ENCODE peak calls at places on chromosomes 4 and X, in seven cellular contexts. R is lower lobe of right lung, U is fibroblast of lung, O is caudate nucleus, J is testis, G is aorta, D is breast epithelium. H is an unnamed sample.

GRCh38 chrX:83077606-83078005 is 430.5 kb upstream of the POU3F4 start:
- DNase-seq in R (no peak), U (no peak), O (no peak), J (no peak), G (no peak), D (no peak), H (no peak)

GRCh38 chr4:2859514-2859913 is 15.9 kb downstream of the ADD1 start:
- DNase-seq in R (no peak), U (no peak), O (no peak), J (no peak), G (no peak), D (no peak), H (no peak)

GRCh38 chrX:101759000-101759399 is 99.3 kb upstream of the ARMCX2 start:
- DNase-seq in R (no peak), U (peak), O (peak), J (peak), G (no peak), D (no peak), H (no peak)

GRCh38 chrX:13835825-13836224 is 18.9 kb upstream of the GPM6B start:
- DNase-seq in R (no peak), U (no peak), O (no peak), J (no peak), G (no peak), D (no peak), H (no peak)

GRCh38 chrX:14026121-14026520 is 3.6 kb downstream of the GEMIN8 start:
- DNase-seq in R (no peak), U (no peak), O (peak), J (no peak), G (no peak), D (no peak), H (no peak)

GRCh38 chr4:41216294-41217019 is 2.1 kb upstream of the APBB2 start:
- DNase-seq in R (peak), U (peak), O (peak), J (peak), G (peak), D (peak), H (no peak)

GRCh38 chrX:9847071-9847470 is 60.8 kb downstream of the SHROOM2 start:
- DNase-seq in R (no peak), U (peak), O (no peak), J (no peak), G (no peak), D (no peak), H (no peak)

GRCh38 chr4:10965196-10965595 is 280.6 kb upstream of the CLNK start:
- DNase-seq in R (no peak), U (peak), O (no peak), J (no peak), G (no peak), D (no peak), H (no peak)

GRCh38 chr4:119314356-119314755 is 7.6 kb downstream of the FABP2 start:
- DNase-seq in R (no peak), U (peak), O (no peak), J (peak), G (no peak), D (no peak), H (no peak)

GRCh38 chrX:64642482-64642881 is 247.2 kb upstream of the MTMR8 start:
- DNase-seq in R (no peak), U (no peak), O (no peak), J (peak), G (no peak), D (no peak), H (no peak)

GRCh38 chr4:44861756-44862155 is 135.4 kb upstream of the GNPDA2 start:
- DNase-seq in R (no peak), U (no peak), O (no peak), J (no peak), G (no peak), D (no peak), H (peak)

GRCh38 chrX:5916945-5917344 is 311.7 kb downstream of the NLGN4X start:
- DNase-seq in R (no peak), U (no peak), O (no peak), J (no peak), G (no peak), D (no peak), H (no peak)

GRCh38 chr4:169912996-169913395 is 113.2 kb downstream of the MFAP3L start:
- DNase-seq in R (no peak), U (no peak), O (no peak), J (no peak), G (no peak), D (no peak), H (no peak)

GRCh38 chrX:155967653-155968052 is 29.8 kb upstream of the IL9R start:
- DNase-seq in R (no peak), U (no peak), O (no peak), J (no peak), G (no peak), D (no peak), H (no peak)

GRCh38 chr4:165738571-165738970 is 134.5 kb upstream of the TLL1 start:
- DNase-seq in R (no peak), U (peak), O (no peak), J (no peak), G (no peak), D (no peak), H (peak)

DNA sequence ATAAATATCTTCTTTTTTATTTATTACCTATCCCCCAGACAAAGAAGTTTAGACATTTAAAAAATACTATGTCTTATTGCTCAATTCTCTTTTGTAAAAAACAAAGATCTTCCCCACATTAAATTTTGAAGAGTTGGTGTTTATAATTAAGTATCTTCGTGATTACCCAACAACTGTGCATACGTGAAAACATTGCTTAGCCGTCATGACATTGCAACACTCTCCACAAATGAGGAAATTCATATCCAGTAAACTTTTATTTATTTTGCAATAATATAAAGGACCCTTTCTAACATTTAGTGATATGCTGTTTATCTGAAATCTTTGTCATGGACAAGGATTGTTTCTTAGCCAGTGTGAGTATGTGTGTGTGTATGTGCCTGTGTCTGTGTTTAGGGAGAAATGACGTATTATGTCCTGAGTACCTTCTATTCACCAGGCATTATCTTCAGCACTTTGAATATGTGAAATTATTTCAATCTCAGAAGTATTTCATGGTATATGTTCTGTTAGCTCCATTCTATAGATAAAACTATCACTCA is 26.1 kb upstream of the EREG start:
- DNase-seq in R (no peak), U (no peak), O (no peak), J (no peak), G (no peak), D (no peak), H (no peak)
- H3K27ac ChIP-seq in R (no peak), U (no peak), O (no peak), J (no peak), G (no peak), D (no peak), H (no peak)

GRCh38 chrX:69607616-69608015 is 8.3 kb upstream of the EDA start:
- DNase-seq in R (no peak), U (no peak), O (no peak), J (no peak), G (no peak), D (no peak), H (no peak)

GRCh38 chrX:69600182-69600581 is 15.7 kb upstream of the EDA start:
- DNase-seq in R (no peak), U (no peak), O (no peak), J (no peak), G (no peak), D (no peak), H (no peak)

GRCh38 chrX:69603566-69604194 is 12.2 kb upstream of the EDA start:
- DNase-seq in R (no peak), U (no peak), O (no peak), J (no peak), G (no peak), D (no peak), H (no peak)

DNA sequence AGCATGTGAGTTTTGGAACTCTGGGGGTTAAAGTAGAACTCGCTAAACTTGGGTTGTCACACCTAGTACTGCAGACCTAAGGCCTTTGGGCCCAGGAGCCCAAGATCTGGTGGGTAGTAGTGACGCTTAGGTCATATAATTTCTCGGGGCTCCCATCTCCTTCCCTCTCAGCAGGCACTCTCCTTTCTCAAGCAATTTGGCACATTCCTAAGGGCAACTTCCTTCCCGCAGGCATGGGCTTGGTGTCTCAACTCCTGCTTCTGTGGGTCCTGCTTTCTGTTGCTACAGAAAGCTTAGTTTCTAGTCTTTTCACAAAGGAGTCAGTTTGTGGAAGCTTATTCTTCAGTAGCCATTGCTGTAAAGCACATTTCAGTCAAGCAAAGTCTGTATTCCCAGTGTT is 10.4 kb upstream of the EDA start:
- DNase-seq in R (no peak), U (no peak), O (no peak), J (no peak), G (no peak), D (no peak), H (no peak)
- H3K27ac ChIP-seq in R (no peak), U (no peak), O (no peak), J (no peak), G (no peak), D (no peak), H (no peak)

DNA sequence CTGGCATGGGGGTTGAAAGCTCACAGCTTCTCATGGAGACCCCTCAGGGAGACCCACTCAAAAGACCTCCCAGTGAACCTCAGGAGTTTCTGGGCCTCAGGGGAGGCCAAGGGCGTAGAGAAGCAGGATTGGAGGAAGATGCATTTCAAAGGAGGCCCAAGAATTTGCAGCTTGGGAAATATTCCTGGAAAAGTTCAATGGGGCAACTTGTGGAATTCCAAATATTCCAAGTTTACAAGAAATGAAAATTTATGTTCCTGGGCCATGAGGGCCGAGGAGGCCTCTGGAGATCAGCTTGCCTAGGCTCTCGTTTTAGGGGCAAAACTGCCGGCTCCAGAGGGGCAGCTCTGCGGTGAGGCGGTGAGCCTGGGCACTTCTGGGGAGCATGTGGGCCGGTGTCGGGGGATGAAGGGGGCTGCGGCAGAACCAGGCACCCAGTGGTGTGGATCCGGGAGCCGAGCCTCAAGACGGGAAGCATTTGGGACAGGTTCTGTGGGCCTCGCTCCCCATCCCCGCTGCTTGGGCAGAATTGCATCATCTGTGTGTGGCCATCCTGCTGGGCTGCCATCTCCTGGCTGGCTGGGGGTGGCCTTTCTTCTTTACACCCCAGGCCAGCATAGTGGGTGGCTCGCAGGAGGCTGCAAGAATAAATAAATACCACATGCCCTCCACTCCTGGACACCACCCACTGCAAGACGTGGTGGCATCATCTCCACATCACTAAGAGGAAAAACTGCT is 54.6 kb upstream of the GPR78 start:
- DNase-seq in R (no peak), U (peak), O (no peak), J (no peak), G (no peak), D (no peak), H (no peak)
- H3K27ac ChIP-seq in R (no peak), U (peak), O (no peak), J (no peak), G (no peak), D (no peak), H (no peak)

DNA sequence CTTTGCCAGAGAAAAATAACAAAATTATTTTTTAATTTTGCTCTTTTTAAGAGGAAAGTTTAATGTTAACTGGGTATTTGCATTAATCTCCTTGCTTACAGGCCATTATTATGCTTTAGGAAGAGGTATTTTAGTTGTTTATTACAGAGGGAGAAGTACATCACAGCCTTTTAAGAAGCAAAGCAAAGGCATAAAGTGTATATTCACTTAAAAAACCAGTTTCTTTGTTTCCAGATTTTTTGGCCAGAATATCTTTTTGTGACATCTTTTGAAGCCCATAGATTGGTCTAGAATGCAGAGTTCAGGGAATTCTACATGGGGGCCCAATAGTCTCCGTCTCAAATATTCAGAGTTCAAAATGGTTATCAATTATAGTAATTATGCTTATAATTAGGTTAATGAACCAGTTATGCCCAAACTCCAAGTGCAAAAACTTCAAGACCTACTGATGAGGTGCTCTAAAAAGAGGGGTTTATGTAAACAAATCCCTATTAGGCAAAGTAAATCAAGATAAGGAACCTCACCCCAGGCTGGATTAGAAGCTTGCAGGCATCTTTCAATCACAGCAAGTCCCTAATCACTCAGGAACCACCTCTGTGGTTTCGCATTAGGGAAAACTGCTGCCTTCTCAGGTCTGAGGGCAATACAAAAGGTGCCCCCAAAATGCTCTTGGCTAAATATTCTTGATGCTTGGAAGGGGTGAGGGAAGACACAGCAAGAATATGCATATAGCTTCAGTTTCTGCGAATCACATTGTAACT is 1.4 kb downstream of the CXXC4 start:
- DNase-seq in R (no peak), U (no peak), O (no peak), J (no peak), G (no peak), D (no peak), H (no peak)
- H3K27ac ChIP-seq in R (no peak), U (no peak), O (peak), J (no peak), G (no peak), D (peak), H (no peak)

GRCh38 chrX:153361781-153362397 is 27.9 kb downstream of the ZNF275 start:
- DNase-seq in R (no peak), U (peak), O (no peak), J (no peak), G (no peak), D (no peak), H (no peak)
- H3K27ac ChIP-seq in R (no peak), U (no peak), O (no peak), J (no peak), G (no peak), D (no peak), H (no peak)

GRCh38 chrX:47648376-47648775 is 2.0 kb downstream of the ELK1 start:
- DNase-seq in R (no peak), U (peak), O (no peak), J (no peak), G (no peak), D (no peak), H (no peak)

GRCh38 chrX:47646636-47647035 is 3.7 kb downstream of the ELK1 start:
- DNase-seq in R (no peak), U (no peak), O (no peak), J (no peak), G (no peak), D (no peak), H (no peak)

GRCh38 chrX:47643926-47644325 is 6.4 kb downstream of the ELK1 start:
- DNase-seq in R (no peak), U (peak), O (no peak), J (no peak), G (no peak), D (no peak), H (no peak)

GRCh38 chrX:47644557-47645091 is 5.7 kb downstream of the ELK1 start:
- DNase-seq in R (no peak), U (peak), O (peak), J (no peak), G (no peak), D (no peak), H (no peak)

DNA sequence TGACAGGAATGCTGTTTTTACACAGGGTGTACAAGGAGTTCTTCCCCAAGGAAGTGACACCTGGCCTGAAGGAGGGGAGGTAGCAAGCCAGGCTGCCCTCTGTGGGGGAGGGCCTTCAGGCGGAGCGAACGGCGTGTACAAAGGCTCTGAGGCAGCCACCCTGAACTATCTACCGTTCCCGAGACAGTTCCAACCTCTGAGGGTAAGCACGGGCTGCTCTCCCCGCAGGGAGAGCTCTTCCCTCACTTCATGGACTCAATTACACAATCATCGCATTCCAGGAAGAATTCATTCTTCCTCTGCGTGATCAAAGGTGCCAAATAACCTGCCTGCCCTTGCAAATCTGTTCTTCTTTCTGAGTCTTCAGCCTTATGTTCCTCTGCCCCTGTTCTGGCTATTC is 4.8 kb downstream of the ELK1 start:
- DNase-seq in R (no peak), U (no peak), O (no peak), J (no peak), G (no peak), D (no peak), H (no peak)
- H3K27ac ChIP-seq in R (no peak), U (no peak), O (no peak), J (peak), G (no peak), D (peak), H (no peak)

H was measured in epithelial cell of prostate.